ENCODE peak calls at places on chromosomes 12 and 14, in four cellular contexts. M is Ammon's horn, I is EL, B is heart right ventricle. N is an unnamed sample.

GRCh38 chr14:97459180-97459579 is 662.0 kb downstream of the VRK1 start:
- DNase-seq in M (no peak), I (no peak), B (no peak), N (no peak)

GRCh38 chr14:36510078-36510799 is 9.8 kb downstream of the NKX2-1 start:
- DNase-seq in M (no peak), B (no peak), I (no peak), N (no peak)

GRCh38 chr12:89432396-89432795 is 80.1 kb upstream of the DUSP6 start:
- DNase-seq in M (no peak), B (no peak), I (no peak), N (no peak)

GRCh38 chr14:50936882-50937281 is 7.4 kb downstream of the PYGL start:
- DNase-seq in M (no peak), B (no peak), I (no peak), N (no peak)

GRCh38 chr12:49853671-49854070 is 10.8 kb upstream of the BCDIN3D start:
- DNase-seq in I (no peak), M (no peak), B (no peak), N (no peak)

GRCh38 chr12:50637870-50638481 is 125.9 kb upstream of the ATF1 start:
- DNase-seq in I (peak), B (no peak), M (peak), N (no peak)

GRCh38 chr14:77457115-77457521 is 283 bp downstream of the VIPAS39 start:
- DNase-seq in M (no peak), I (no peak), B (no peak), N (no peak)

GRCh38 chr14:104054222-104054905 is 31.1 kb upstream of the ASPG start:
- DNase-seq in I (no peak), M (no peak), B (no peak), N (no peak)

GRCh38 chr12:1857086-1857485 is 36.7 kb downstream of the LRTM2 start:
- DNase-seq in M (no peak), B (no peak), I (no peak), N (no peak)